ENCODE peak calls at places on chromosome 21, in ten cellular contexts. K is fibroblast of lung, M is lung, U is cardiac muscle cell, I is RWPE2, P is HCT116, D is heart right ventricle, S is SK-N-SH, N is tibial artery, W is transverse colon. X is an unnamed sample. For H3K4me1, the result is how much of the 10 kb centered on the place peaks cover.

GRCh38 chr21:36709868-36710728 is 11.2 kb downstream of the SIM2 start:
- DNase-seq in K (no peak), M (no peak), U (no peak), I (peak), P (no peak), D (no peak), S (no peak), N (no peak), W (peak), X (no peak)

GRCh38 chr21:40846566-40847411 is at the start of gene DSCAM:
- DNase-seq in K (no peak), M (no peak), U (peak), I (no peak), P (no peak), D (no peak), S (peak), N (no peak), W (no peak), X (no peak)

GRCh38 chr21:46622226-46622625 is 13.2 kb upstream of the PRMT2 start:
- DNase-seq in K (no peak), M (no peak), U (no peak), I (no peak), P (no peak), D (no peak), S (no peak), N (peak), W (peak), X (peak)

GRCh38 chr21:18220498-18220897 is 24.1 kb upstream of the CHODL start:
- DNase-seq in K (no peak), M (no peak), U (no peak), I (no peak), P (no peak), D (no peak), S (no peak), N (no peak), W (no peak), X (no peak)

GRCh38 chr21:18832081-18832670 is 428.6 kb upstream of the TMPRSS15 start:
- DNase-seq in K (no peak), M (no peak), U (no peak), I (no peak), P (no peak), D (no peak), S (no peak), N (no peak), W (no peak), X (no peak)

GRCh38 chr21:40819262-40819661 is 27.7 kb downstream of the DSCAM start:
- DNase-seq in K (no peak), M (no peak), U (no peak), I (no peak), P (no peak), D (no peak), S (no peak), N (no peak), W (no peak), X (no peak)

GRCh38 chr21:21712761-21713558 is 714.8 kb downstream of the NCAM2 start:
- DNase-seq in K (peak), M (no peak), U (no peak), I (no peak), P (no peak), D (no peak), S (no peak), N (no peak), W (no peak), X (no peak)

GRCh38 chr21:46620846-46621245 is 14.6 kb upstream of the PRMT2 start:
- DNase-seq in K (no peak), M (no peak), U (no peak), I (no peak), P (no peak), D (no peak), S (no peak), N (no peak), W (no peak), X (no peak)

GRCh38 chr21:46000731-46001641 is 19.4 kb downstream of the COL6A1 start:
- DNase-seq in K (no peak), M (no peak), U (peak), I (peak), P (no peak), D (peak), S (no peak), N (peak), W (peak), X (peak)

GRCh38 chr21:17688912-17689874 is 76.5 kb upstream of the BTG3 start:
- DNase-seq in K (no peak), M (peak), U (no peak), I (peak), P (peak), D (peak), S (no peak), N (no peak), W (peak), X (peak)

GRCh38 chr21:32956257-32956656 is 69.5 kb upstream of the OLIG2 start:
- DNase-seq in K (no peak), M (no peak), U (no peak), I (no peak), P (no peak), D (no peak), S (no peak), N (no peak), W (no peak), X (no peak)

GRCh38 chr21:17427157-17427556 is 85.7 kb upstream of the CXADR start:
- DNase-seq in K (no peak), M (no peak), U (no peak), I (no peak), P (no peak), D (no peak), S (no peak), N (no peak), W (no peak), X (no peak)

GRCh38 chr21:28781602-28782274 is 210.9 kb downstream of the LTN1 start:
- DNase-seq in K (peak), M (no peak), U (peak), I (no peak), P (peak), D (no peak), S (peak), N (no peak), W (no peak), X (no peak)

GRCh38 chr21:14675774-14676530 is 129.8 kb upstream of the SAMSN1 start:
- DNase-seq in K (no peak), M (no peak), U (no peak), I (no peak), P (no peak), D (no peak), S (no peak), N (no peak), W (no peak), X (no peak)

GRCh38 chr21:36209626-36210171 is 53.1 kb downstream of the DOP1B start:
- DNase-seq in K (peak), M (peak), U (peak), I (no peak), P (peak), D (no peak), S (peak), N (no peak), W (peak), X (no peak)

GRCh38 chr21:20875741-20876140 is 122.5 kb upstream of the NCAM2 start:
- DNase-seq in K (no peak), M (no peak), U (peak), I (no peak), P (no peak), D (no peak), S (no peak), N (no peak), W (no peak), X (no peak)

GRCh38 chr21:22399717-22400520 is 1401.7 kb downstream of the NCAM2 start:
- DNase-seq in K (no peak), M (no peak), U (no peak), I (no peak), P (no peak), D (no peak), S (no peak), N (no peak), W (no peak), X (no peak)

GRCh38 chr21:26756491-26757159 is 88.6 kb downstream of the ADAMTS1 start:
- DNase-seq in K (no peak), M (no peak), U (no peak), I (no peak), P (no peak), D (no peak), S (no peak), N (no peak), W (no peak), X (no peak)

GRCh38 chr21:27545754-27546349 is 579.0 kb upstream of the ADAMTS5 start:
- DNase-seq in K (no peak), M (no peak), U (no peak), I (no peak), P (no peak), D (no peak), S (no peak), N (no peak), W (no peak), X (no peak)

GRCh38 chr21:46154155-46154954 is 1.0 kb downstream of the FTCD start:
- DNase-seq in K (no peak), M (no peak), U (no peak), I (peak), P (no peak), D (no peak), S (no peak), N (peak), W (peak), X (peak)

GRCh38 chr21:27206368-27206982 is 239.6 kb upstream of the ADAMTS5 start:
- DNase-seq in K (no peak), M (no peak), U (no peak), I (no peak), P (no peak), D (no peak), S (no peak), N (no peak), W (no peak), X (no peak)

DNA sequence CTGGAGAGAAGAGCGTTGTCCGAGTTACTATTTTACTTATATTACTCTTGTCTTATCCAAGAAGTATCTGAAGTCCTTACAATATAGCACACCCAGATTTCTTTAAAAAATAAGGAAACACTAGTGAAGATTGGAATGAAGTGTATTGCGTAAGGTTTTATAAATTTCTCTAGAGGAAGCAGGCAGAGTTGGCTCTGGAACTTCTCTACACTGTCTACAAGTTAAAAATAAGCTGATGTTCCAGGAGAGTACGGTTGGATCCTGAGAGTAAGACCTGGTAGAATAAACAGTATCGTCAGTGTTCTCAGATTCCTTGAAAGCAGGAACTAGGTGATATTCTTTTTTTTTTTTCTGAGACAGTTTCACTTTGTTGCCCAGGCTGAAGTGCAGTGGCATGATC is 107.8 kb downstream of the USP25 start:
- DNase-seq in K (peak), M (no peak), U (peak), I (no peak), P (no peak), D (no peak), S (no peak), N (no peak), W (no peak), X (no peak)
- H3K27ac ChIP-seq in K (no peak), M (no peak), U (peak), I (no peak), P (no peak), D (peak), S (no peak), N (peak), W (peak), X (no peak)

DNA sequence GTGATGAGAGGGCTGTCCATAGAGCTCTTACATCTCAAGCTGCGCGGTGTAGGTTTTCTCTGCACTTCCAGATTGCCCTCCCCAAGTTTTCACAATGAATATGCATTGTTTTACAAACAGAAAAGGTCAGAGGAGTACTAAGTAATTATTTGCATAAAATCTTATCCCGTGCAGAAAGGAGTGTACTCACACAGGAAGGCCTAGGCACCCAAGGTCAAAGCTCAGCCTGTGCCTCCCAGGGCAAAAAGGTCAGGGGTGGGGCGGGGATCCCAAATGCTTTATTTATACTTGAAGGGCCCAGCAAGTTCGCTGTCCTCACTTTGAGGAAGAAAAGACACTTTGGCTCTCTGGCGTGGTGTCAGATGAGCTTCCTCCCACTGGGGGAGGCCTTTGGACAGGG is 10.3 kb upstream of the KCNE1 start:
- DNase-seq in K (no peak), M (no peak), U (no peak), I (no peak), P (no peak), D (no peak), S (no peak), N (no peak), W (peak), X (no peak)
- H3K4me1 ChIP-seq in K (under half), M (under half), U (under half), I (under half), P (under half), D (half or more), S (under half), N (under half), W (half or more), X (under half)

GRCh38 chr21:25513810-25514209 is 93.5 kb downstream of the MRPL39 start:
- DNase-seq in K (no peak), M (no peak), U (no peak), I (no peak), P (no peak), D (no peak), S (no peak), N (no peak), W (no peak), X (no peak)
- TF ChIP-seq CTCF in K (no peak), M (no peak), U (no peak), I (no peak), P (no peak), D (no peak), S (no peak), N (no peak), W (no peak), X (no peak)

GRCh38 chr21:37815893-37816292 is 100.4 kb downstream of the KCNJ6 start:
- DNase-seq in K (no peak), M (no peak), U (no peak), I (no peak), P (no peak), D (no peak), S (no peak), N (no peak), W (no peak), X (no peak)

GRCh38 chr21:37817242-37817641 is 99.0 kb downstream of the KCNJ6 start:
- DNase-seq in K (no peak), M (no peak), U (no peak), I (no peak), P (no peak), D (no peak), S (no peak), N (no peak), W (no peak), X (no peak)

GRCh38 chr21:37808261-37808660 is 108.0 kb downstream of the KCNJ6 start:
- DNase-seq in K (no peak), M (no peak), U (no peak), I (no peak), P (no peak), D (no peak), S (no peak), N (no peak), W (no peak), X (no peak)

GRCh38 chr21:37811711-37812110 is 104.5 kb downstream of the KCNJ6 start:
- DNase-seq in K (no peak), M (no peak), U (no peak), I (no peak), P (no peak), D (no peak), S (no peak), N (no peak), W (no peak), X (no peak)
- H3K27ac ChIP-seq in K (no peak), M (no peak), U (no peak), I (no peak), P (no peak), D (no peak), S (no peak), N (no peak), W (no peak), X (no peak)

GRCh38 chr21:31710586-31710985 is 21.3 kb downstream of the SCAF4 start:
- DNase-seq in K (peak), M (no peak), U (no peak), I (no peak), P (no peak), D (no peak), S (no peak), N (no peak), W (no peak), X (no peak)

GRCh38 chr21:31713973-31714740 is 17.8 kb downstream of the SCAF4 start:
- DNase-seq in K (no peak), M (no peak), U (no peak), I (no peak), P (no peak), D (no peak), S (no peak), N (no peak), W (no peak), X (no peak)

GRCh38 chr21:31713115-31713514 is 18.8 kb downstream of the SCAF4 start:
- DNase-seq in K (no peak), M (no peak), U (no peak), I (no peak), P (no peak), D (no peak), S (no peak), N (no peak), W (no peak), X (no peak)

GRCh38 chr21:31711326-31711725 is 20.6 kb downstream of the SCAF4 start:
- DNase-seq in K (no peak), M (no peak), U (no peak), I (no peak), P (no peak), D (no peak), S (no peak), N (no peak), W (no peak), X (no peak)

DNA sequence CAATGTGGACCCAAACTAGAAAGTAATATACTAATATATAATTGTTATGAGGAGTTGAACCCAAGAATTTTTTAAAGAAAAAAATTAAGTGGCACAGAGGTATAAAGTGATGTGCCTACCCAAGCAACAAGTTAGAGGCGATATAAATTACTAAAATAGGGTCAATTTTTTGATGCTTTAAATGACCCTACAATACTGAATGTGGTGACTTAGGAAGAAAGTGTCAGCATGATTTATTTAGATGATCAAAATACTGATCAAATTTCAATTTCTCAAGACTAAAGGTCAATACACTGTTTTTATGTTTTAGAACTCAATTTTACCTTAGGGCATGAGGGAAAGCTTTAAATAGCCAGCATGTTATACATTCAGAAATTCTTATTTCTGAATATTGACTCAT is 20.2 kb downstream of the SCAF4 start:
- DNase-seq in K (no peak), M (no peak), U (no peak), I (no peak), P (no peak), D (no peak), S (no peak), N (no peak), W (no peak), X (no peak)
- H3K4me1 ChIP-seq in K (under half), M (under half), U (under half), I (under half), P (under half), D (half or more), S (under half), N (under half), W (under half), X (half or more)

GRCh38 chr21:39724944-39725343 is 20.0 kb upstream of the IGSF5 start:
- DNase-seq in K (no peak), M (no peak), U (no peak), I (no peak), P (no peak), D (no peak), S (peak), N (no peak), W (no peak), X (no peak)

GRCh38 chr21:39715804-39716397 is 29.1 kb upstream of the IGSF5 start:
- DNase-seq in K (peak), M (peak), U (peak), I (no peak), P (peak), D (peak), S (peak), N (peak), W (peak), X (peak)

GRCh38 chr21:39721885-39722284 is 23.1 kb upstream of the IGSF5 start:
- DNase-seq in K (no peak), M (no peak), U (no peak), I (no peak), P (no peak), D (no peak), S (no peak), N (no peak), W (peak), X (no peak)

GRCh38 chr21:39726133-39726532 is 18.9 kb upstream of the IGSF5 start:
- DNase-seq in K (no peak), M (no peak), U (no peak), I (no peak), P (no peak), D (no peak), S (no peak), N (no peak), W (no peak), X (no peak)

GRCh38 chr21:39720126-39720778 is 24.7 kb upstream of the IGSF5 start:
- DNase-seq in K (no peak), M (no peak), U (peak), I (no peak), P (no peak), D (no peak), S (no peak), N (no peak), W (no peak), X (no peak)
- TF ChIP-seq CTCF in K (peak), M (no peak), U (no peak), I (no peak), P (no peak), D (no peak), S (no peak), N (no peak), W (no peak), X (peak)

GRCh38 chr21:42299324-42300044 is 15.7 kb downstream of the TFF3 start:
- DNase-seq in K (no peak), M (no peak), U (no peak), I (no peak), P (no peak), D (no peak), S (no peak), N (no peak), W (no peak), X (no peak)

GRCh38 chr21:42302292-42302650 is 12.9 kb downstream of the TFF3 start:
- DNase-seq in K (no peak), M (no peak), U (no peak), I (no peak), P (no peak), D (no peak), S (peak), N (no peak), W (peak), X (no peak)

GRCh38 chr21:42301371-42302291 is 13.6 kb downstream of the TFF3 start:
- DNase-seq in K (no peak), M (no peak), U (no peak), I (no peak), P (no peak), D (no peak), S (no peak), N (no peak), W (no peak), X (no peak)

GRCh38 chr21:42300045-42300583 is 15.1 kb downstream of the TFF3 start:
- DNase-seq in K (no peak), M (no peak), U (no peak), I (no peak), P (no peak), D (no peak), S (no peak), N (no peak), W (no peak), X (no peak)

GRCh38 chr21:42300956-42301355 is 14.3 kb downstream of the TFF3 start:
- DNase-seq in K (no peak), M (no peak), U (no peak), I (no peak), P (no peak), D (no peak), S (no peak), N (no peak), W (no peak), X (no peak)
- H3K27ac ChIP-seq in K (no peak), M (peak), U (no peak), I (no peak), P (no peak), D (peak), S (no peak), N (no peak), W (no peak), X (peak)

GRCh38 chr21:44990921-44991320 is 51.1 kb downstream of the SLX9 start:
- DNase-seq in K (no peak), M (no peak), U (no peak), I (peak), P (no peak), D (peak), S (no peak), N (no peak), W (no peak), X (peak)

GRCh38 chr21:44988607-44989537 is 49.0 kb downstream of the SLX9 start:
- DNase-seq in K (no peak), M (no peak), U (no peak), I (peak), P (no peak), D (peak), S (no peak), N (no peak), W (no peak), X (peak)

GRCh38 chr21:44991538-44992483 is 52.0 kb downstream of the SLX9 start:
- DNase-seq in K (peak), M (no peak), U (no peak), I (peak), P (no peak), D (peak), S (no peak), N (no peak), W (no peak), X (peak)

GRCh38 chr21:44989538-44989888 is 49.7 kb downstream of the SLX9 start:
- DNase-seq in K (peak), M (no peak), U (no peak), I (peak), P (no peak), D (peak), S (peak), N (no peak), W (no peak), X (no peak)

GRCh38 chr21:44989943-44990780 is 50.3 kb downstream of the SLX9 start:
- DNase-seq in K (no peak), M (no peak), U (peak), I (peak), P (no peak), D (peak), S (peak), N (no peak), W (no peak), X (no peak)
- H3K4me1 ChIP-seq in K (under half), M (under half), U (under half), I (under half), P (under half), D (under half), S (half or more), N (half or more), W (under half), X (under half)

X was measured in heart left ventricle.